ENCODE peak calls at places on chromosomes 3 and 15, in six cellular contexts. R is A549, S is endothelial cell of umbilical vein, N is K562, U is HepG2, Z is GM12878. J is an unnamed sample.

GRCh38 chr3:129686941-129687340 is 80.5 kb upstream of the PLXND1 start:
- DNase-seq in R (peak; percentile 59), S (peak; percentile 11), N (peak; percentile 52), U (peak; percentile 83), Z (no peak), J (peak; percentile 14)

GRCh38 chr3:51355891-51356578 is 29.1 kb upstream of the MANF start:
- DNase-seq in R (no peak), S (no peak), N (no peak), U (no peak), Z (no peak), J (no peak)

GRCh38 chr3:50318615-50319014 is 3.9 kb downstream of the HYAL2 start:
- DNase-seq in R (no peak), S (no peak), N (no peak), U (no peak), Z (no peak), J (no peak)

GRCh38 chr3:4791358-4791757 is 187.9 kb upstream of the BHLHE40 start:
- DNase-seq in R (no peak), S (no peak), N (no peak), U (no peak), Z (no peak), J (no peak)

GRCh38 chr15:85276921-85277320 is 103.5 kb upstream of the AKAP13 start:
- DNase-seq in R (no peak), S (no peak), N (no peak), U (no peak), Z (no peak), J (no peak)

GRCh38 chr15:74320358-74321247 is 46.8 kb downstream of the CYP11A1 start:
- DNase-seq in R (peak; percentile 28), S (peak; percentile 37), N (peak; percentile 77), U (peak; percentile 43), Z (no peak), J (peak; percentile 66)

GRCh38 chr3:181935915-181936314 is 224.2 kb downstream of the SOX2 start:
- DNase-seq in R (no peak), S (no peak), N (no peak), U (no peak), Z (no peak), J (no peak)

GRCh38 chr15:78673917-78674444 is 33.0 kb upstream of the CHRNB4 start:
- DNase-seq in R (no peak), S (no peak), N (no peak), U (no peak), Z (no peak), J (no peak)

GRCh38 chr3:107661447-107662108 is 138.8 kb downstream of the BBX start:
- DNase-seq in R (no peak), S (no peak), N (no peak), U (no peak), Z (no peak), J (no peak)

GRCh38 chr15:98551936-98552562 is 96.3 kb upstream of the IGF1R start:
- DNase-seq in R (no peak), S (no peak), N (no peak), U (no peak), Z (no peak), J (no peak)

GRCh38 chr3:125053304-125053699 is 2.5 kb downstream of the HEG1 start:
- DNase-seq in R (no peak), S (no peak), N (no peak), U (no peak), Z (no peak), J (no peak)

GRCh38 chr3:161349529-161350278 is 21.6 kb downstream of the SPTSSB start:
- DNase-seq in R (peak; percentile 31), S (no peak), N (no peak), U (peak; percentile 18), Z (no peak), J (peak; percentile 57)

GRCh38 chr15:71781179-71781964 is 29.0 kb upstream of the NR2E3 start:
- DNase-seq in R (no peak), S (no peak), N (no peak), U (no peak), Z (peak; percentile 45), J (no peak)

GRCh38 chr3:95459706-95460105 is 1354.7 kb upstream of the EPHA6 start:
- DNase-seq in R (no peak), S (no peak), N (no peak), U (no peak), Z (no peak), J (no peak)
- TF ChIP-seq MYC in R (no peak), S (no peak), N (no peak), U (no peak), Z (no peak), J (no peak)

GRCh38 chr3:55367396-55367795 is 119.7 kb downstream of the WNT5A start:
- DNase-seq in R (no peak), S (no peak), N (no peak), U (no peak), Z (no peak), J (no peak)
- TF ChIP-seq MAX in R (no peak), S (no peak), N (no peak), U (no peak), Z (no peak), J (no peak)

GRCh38 chr3:149224736-149225594 is 3.3 kb upstream of the CP start:
- DNase-seq in R (peak; percentile 86), S (peak; percentile 89), N (peak; percentile 22), U (peak; percentile 98), Z (peak; percentile 92), J (peak; percentile 80)
- TF ChIP-seq MYC in R (peak; percentile 65), S (no peak), N (no peak), U (peak; percentile 41), Z (no peak), J (peak; percentile 40)

GRCh38 chr15:69085325-69086081 is 71.0 kb downstream of the NOX5 start:
- DNase-seq in R (no peak), S (no peak), N (no peak), U (no peak), Z (no peak), J (peak; percentile 3)
- TF ChIP-seq MAX in R (no peak), S (no peak), N (no peak), U (no peak), Z (no peak), J (no peak)

DNA sequence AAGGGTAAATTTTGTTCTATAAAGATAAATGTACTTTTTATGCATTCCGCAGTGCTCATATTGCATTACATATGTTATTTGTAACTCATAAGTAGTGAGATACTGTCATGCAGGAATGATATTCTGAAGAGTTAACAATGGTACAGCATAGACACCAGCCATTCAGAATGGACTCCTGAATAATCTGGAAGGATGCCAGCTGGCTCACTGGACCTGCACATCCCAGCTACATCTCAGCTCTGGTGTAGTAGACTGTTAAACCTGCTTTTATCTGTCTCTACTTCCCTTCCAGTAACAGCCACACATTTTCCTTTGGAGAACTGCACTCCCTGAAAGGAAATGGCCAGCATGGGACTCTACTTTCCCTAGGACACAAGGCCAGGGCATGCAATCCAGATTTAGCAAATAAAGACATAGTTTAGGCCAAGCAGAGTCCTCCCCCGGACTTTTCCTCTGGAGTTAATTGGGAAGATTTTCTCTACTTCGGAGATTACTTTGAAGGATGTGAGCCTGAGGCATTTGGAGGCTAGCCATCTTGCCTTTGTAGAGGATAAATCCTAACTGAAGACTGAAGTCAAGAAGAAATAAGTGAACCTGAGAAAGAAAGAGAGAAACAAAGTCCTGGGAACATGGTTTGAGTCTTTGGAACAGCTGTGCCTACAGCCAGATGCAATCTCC is 82.7 kb upstream of the TCF12 start:
- DNase-seq in R (no peak), S (no peak), N (peak; percentile 21), U (no peak), Z (no peak), J (no peak)
- TF ChIP-seq MYC in R (no peak), S (no peak), N (no peak), U (no peak), Z (no peak), J (no peak)

GRCh38 chr15:48477795-48478360 is 146.6 kb downstream of the DUT start:
- DNase-seq in R (no peak), S (peak; percentile 4), N (no peak), U (no peak), Z (no peak), J (no peak)
- TF ChIP-seq MAX in R (no peak), S (no peak), N (no peak), U (no peak), Z (no peak), J (no peak)

GRCh38 chr3:33377489-33377888 is 62.7 kb downstream of the UBP1 start:
- DNase-seq in R (no peak), S (no peak), N (peak; percentile 40), U (no peak), Z (no peak), J (no peak)

GRCh38 chr3:33373082-33373437 is 67.1 kb downstream of the UBP1 start:
- DNase-seq in R (no peak), S (no peak), N (no peak), U (no peak), Z (no peak), J (no peak)

GRCh38 chr3:33377931-33378330 is 62.3 kb downstream of the UBP1 start:
- DNase-seq in R (peak; percentile 44), S (no peak), N (no peak), U (no peak), Z (no peak), J (no peak)

GRCh38 chr3:33372218-33373081 is 67.8 kb downstream of the UBP1 start:
- DNase-seq in R (peak; percentile 53), S (peak; percentile 71), N (peak; percentile 70), U (no peak), Z (no peak), J (peak; percentile 61)
- TF ChIP-seq MYC in R (no peak), S (no peak), N (no peak), U (no peak), Z (no peak), J (no peak)

GRCh38 chr3:111884411-111885018 is 25.4 kb downstream of the PHLDB2 start:
- DNase-seq in R (no peak), S (no peak), N (no peak), U (no peak), Z (no peak), J (no peak)
- TF ChIP-seq MAX in R (no peak), S (no peak), N (no peak), U (no peak), Z (no peak), J (no peak)

DNA sequence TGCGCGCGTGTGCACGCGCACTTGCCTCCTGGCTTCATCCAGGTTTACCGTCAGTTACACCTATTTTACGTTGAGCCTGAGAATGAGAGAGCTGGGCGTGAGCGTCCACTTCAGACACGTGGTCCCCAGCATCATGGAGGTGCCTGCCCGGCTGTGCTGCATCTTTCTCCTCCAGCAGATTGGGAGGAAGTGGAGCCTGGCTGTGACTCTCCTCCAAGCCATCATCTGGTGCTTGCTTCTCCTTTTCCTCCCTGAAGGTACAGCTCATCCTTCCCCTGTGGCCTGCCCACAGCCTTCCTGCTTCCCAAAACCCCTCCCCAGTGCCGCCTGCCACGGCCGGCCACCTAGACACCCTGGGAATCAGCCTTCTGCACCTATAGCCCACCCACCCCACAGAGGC is 31.6 kb downstream of the SLC22A14 start:
- DNase-seq in R (no peak), S (no peak), N (no peak), U (no peak), Z (no peak), J (no peak)
- TF ChIP-seq MYC in R (no peak), S (no peak), N (no peak), U (no peak), Z (no peak), J (no peak)

GRCh38 chr15:70742928-70743327 is 20.4 kb downstream of the UACA start:
- DNase-seq in R (peak; percentile 31), S (no peak), N (no peak), U (no peak), Z (no peak), J (no peak)

GRCh38 chr15:70741677-70742293 is 21.6 kb downstream of the UACA start:
- DNase-seq in R (peak; percentile 64), S (peak; percentile 71), N (no peak), U (peak; percentile 37), Z (no peak), J (peak; percentile 59)

GRCh38 chr15:70741107-70741511 is 22.2 kb downstream of the UACA start:
- DNase-seq in R (peak; percentile 76), S (peak; percentile 78), N (no peak), U (peak; percentile 55), Z (no peak), J (peak; percentile 35)
- TF ChIP-seq MAX in R (no peak), S (no peak), N (no peak), U (no peak), Z (no peak), J (no peak)

J was measured in NB4.